ENCODE peak calls at places on chromosomes 6 and 20, in seven cellular contexts. K, D, Z, L, G, A and J are unnamed samples.

GRCh38 chr20:64099880-64100565 is 7.3 kb downstream of the NPBWR2 start:
- DNase-seq in Z (no peak), K (no peak), L (no peak), G (peak), D (no peak), A (no peak), J (no peak)

GRCh38 chr6:40950986-40951730 is 87.9 kb downstream of the UNC5CL start:
- DNase-seq in Z (no peak), A (no peak), K (no peak), G (no peak), D (peak), L (peak), J (peak)

GRCh38 chr6:116969211-116969863 is 92.3 kb downstream of the RFX6 start:
- DNase-seq in K (peak), A (no peak), D (no peak), Z (no peak), L (peak), G (no peak), J (peak)

GRCh38 chr6:145898376-145898775 is 65.8 kb downstream of the SHPRH start:
- DNase-seq in Z (no peak), D (peak), G (no peak), A (no peak), K (no peak), L (no peak), J (peak)

GRCh38 chr6:34237316-34237721 is 646 bp downstream of the HMGA1 start:
- DNase-seq in A (no peak), Z (no peak), K (no peak), G (no peak), L (no peak), D (no peak), J (no peak)

GRCh38 chr6:158825951-158826306 is 6.8 kb upstream of the EZR start:
- DNase-seq in D (no peak), Z (no peak), K (no peak), L (no peak), G (peak), A (no peak), J (no peak)

GRCh38 chr6:81834141-81834621 is 81.7 kb upstream of the TENT5A start:
- DNase-seq in G (peak), Z (no peak), L (peak), K (no peak), D (no peak), A (no peak), J (peak)

GRCh38 chr6:28383235-28384142 is 16.1 kb downstream of the ZSCAN12 start:
- DNase-seq in A (peak), K (peak), D (peak), Z (peak), L (peak), G (peak), J (no peak)

GRCh38 chr6:7417684-7418083 is 28.1 kb downstream of the RIOK1 start:
- DNase-seq in G (no peak), A (no peak), K (no peak), L (no peak), Z (no peak), D (no peak), J (no peak)

GRCh38 chr6:100281471-100281878 is 183.2 kb downstream of the SIM1 start:
- DNase-seq in D (no peak), K (no peak), Z (no peak), A (no peak), G (no peak), L (no peak), J (peak)

GRCh38 chr20:63042448-63043071 is 35.8 kb upstream of the BHLHE23 start:
- DNase-seq in K (no peak), G (no peak), D (no peak), L (no peak), A (peak), Z (no peak), J (no peak)

GRCh38 chr6:9103876-9104521 is 668.7 kb upstream of the SLC35B3 start:
- DNase-seq in A (no peak), G (no peak), D (no peak), K (no peak), Z (no peak), L (no peak), J (no peak)

GRCh38 chr6:9100869-9101575 is 665.7 kb upstream of the SLC35B3 start:
- DNase-seq in G (no peak), Z (no peak), L (no peak), K (no peak), A (no peak), D (no peak), J (no peak)

DNA sequence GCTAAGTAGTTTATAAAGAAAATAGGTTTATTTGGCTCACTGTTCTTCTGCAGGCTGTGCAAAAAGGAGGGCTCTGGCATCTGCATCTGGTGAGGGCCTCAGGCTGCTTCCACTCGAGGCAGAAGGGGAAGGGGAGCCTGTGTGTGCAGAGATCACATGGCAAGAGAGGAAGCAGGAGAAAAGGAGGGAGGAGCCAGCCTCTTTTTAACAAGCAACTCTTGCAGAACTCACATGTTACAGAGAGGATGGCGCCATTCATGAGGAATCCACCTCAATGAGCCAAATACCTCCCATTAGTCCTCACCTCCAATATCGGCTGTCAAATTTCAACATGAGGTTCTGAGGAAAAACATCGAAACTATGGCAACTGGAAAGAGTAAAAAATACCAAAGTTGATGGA is 666.6 kb upstream of the SLC35B3 start:
- DNase-seq in L (no peak), A (no peak), D (no peak), K (no peak), G (no peak), Z (no peak), J (no peak)
- H3K27ac ChIP-seq in L (no peak), A (no peak), D (no peak), K (no peak), G (no peak), Z (no peak), J (no peak)

DNA sequence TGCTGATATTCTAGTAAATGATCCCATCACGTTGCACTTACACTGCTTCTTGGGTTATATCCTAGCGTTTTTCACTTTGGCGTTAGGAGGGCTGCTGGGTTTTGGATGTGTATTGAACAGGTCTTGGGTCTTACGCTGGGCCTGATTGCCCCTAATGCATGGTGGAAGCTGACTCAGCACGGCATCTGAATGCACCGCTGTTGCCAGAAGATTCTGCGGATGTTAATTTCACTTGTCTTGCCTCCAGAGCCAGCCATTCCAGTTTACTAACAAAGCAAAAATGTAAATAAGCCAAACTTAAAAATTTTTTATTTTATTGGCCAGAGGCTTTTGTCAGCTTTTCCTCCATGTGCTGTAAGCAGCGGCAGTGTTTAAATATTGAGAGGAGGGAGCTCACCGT is 233.5 kb downstream of the TMEM242 start:
- DNase-seq in Z (no peak), G (no peak), L (no peak), D (no peak), K (no peak), A (no peak), J (no peak)
- H3K27ac ChIP-seq in Z (no peak), G (no peak), L (no peak), D (no peak), K (no peak), A (no peak), J (no peak)

DNA sequence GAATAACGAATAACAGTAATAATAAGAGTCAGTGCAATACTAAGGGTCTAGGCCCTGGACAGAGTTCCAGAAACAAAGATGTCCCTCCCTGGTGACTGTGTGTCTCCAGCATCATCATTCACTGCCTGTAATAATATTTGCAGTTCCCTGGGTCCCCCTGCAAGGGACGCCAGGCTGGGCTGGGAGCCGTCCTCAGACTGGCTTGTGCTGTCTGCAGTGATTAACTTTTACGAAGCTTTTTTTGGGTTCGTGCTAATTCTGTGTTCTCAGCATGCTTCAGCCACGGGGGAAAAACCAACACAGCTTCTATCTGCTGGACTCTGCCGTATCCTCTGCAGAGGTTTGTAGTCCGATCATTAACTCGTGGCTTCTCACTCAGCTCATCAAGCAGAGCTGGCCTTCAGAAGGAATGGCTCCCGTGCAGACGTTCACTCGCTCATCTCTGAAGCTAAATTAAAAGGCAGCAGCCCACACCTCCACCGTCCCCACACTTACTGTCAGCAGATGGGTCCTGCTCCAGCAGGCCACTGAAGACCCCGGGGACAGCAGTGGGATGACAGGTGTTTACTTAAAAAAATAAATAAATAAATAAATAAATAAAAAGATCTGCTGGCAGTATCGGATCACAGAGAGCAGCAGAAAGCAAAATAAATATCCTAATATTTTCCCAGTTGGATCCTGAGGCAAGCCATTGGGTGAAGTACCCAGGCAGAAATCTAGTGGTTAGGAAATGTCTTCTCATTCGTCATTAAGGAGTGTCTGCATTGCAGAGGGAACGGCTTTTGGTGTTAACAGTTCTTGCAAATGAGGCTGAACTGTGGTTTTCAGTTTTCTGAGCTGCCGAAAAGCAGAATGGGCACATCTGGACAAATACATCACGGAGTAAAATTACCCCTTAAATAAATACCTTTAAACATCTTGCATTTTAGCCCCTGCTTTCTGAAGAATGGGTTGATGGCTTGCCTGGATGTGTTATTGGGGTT is 82.0 kb upstream of the MPC1 start:
- DNase-seq in G (no peak), Z (no peak), K (no peak), D (no peak), A (no peak), L (peak), J (no peak)
- H3K27ac ChIP-seq in G (no peak), Z (no peak), K (no peak), D (no peak), A (peak), L (no peak), J (no peak)

DNA sequence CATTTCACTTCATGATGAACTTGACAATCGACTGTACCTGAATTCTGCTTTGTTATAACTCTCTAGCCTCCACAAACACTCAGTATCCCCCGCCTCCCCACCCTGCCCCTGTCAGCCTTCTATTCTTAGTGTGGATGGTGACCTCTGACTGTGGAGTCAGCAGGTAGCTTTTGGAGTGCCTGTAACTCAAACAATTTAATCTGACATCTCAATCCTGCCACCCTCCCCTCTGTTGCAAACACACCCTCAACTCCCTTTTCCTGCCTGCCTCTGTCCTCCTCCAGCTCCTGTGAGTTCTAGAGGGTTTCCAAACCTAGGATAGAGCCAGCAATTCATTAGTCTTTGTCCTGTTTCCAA is 20.3 kb downstream of the DAAM2 start:
- DNase-seq in D (no peak), Z (no peak), G (peak), L (no peak), A (no peak), K (no peak), J (no peak)
- H3K27ac ChIP-seq in D (no peak), Z (no peak), G (no peak), L (no peak), A (no peak), K (no peak), J (no peak)

GRCh38 chr20:23437126-23437894 is 2.2 kb upstream of the CSTL1 start:
- DNase-seq in G (no peak), L (no peak), K (no peak), D (no peak), Z (no peak), A (no peak), J (no peak)

GRCh38 chr20:23434521-23435313 is 4.8 kb upstream of the CSTL1 start:
- DNase-seq in L (no peak), D (no peak), Z (no peak), K (no peak), G (no peak), A (no peak), J (no peak)

GRCh38 chr20:23436681-23437080 is 2.8 kb upstream of the CSTL1 start:
- DNase-seq in D (no peak), K (no peak), G (peak), A (no peak), L (no peak), Z (no peak), J (no peak)

GRCh38 chr20:23433628-23434027 is 5.9 kb upstream of the CSTL1 start:
- DNase-seq in G (no peak), Z (no peak), A (no peak), D (no peak), K (no peak), L (no peak), J (no peak)

DNA sequence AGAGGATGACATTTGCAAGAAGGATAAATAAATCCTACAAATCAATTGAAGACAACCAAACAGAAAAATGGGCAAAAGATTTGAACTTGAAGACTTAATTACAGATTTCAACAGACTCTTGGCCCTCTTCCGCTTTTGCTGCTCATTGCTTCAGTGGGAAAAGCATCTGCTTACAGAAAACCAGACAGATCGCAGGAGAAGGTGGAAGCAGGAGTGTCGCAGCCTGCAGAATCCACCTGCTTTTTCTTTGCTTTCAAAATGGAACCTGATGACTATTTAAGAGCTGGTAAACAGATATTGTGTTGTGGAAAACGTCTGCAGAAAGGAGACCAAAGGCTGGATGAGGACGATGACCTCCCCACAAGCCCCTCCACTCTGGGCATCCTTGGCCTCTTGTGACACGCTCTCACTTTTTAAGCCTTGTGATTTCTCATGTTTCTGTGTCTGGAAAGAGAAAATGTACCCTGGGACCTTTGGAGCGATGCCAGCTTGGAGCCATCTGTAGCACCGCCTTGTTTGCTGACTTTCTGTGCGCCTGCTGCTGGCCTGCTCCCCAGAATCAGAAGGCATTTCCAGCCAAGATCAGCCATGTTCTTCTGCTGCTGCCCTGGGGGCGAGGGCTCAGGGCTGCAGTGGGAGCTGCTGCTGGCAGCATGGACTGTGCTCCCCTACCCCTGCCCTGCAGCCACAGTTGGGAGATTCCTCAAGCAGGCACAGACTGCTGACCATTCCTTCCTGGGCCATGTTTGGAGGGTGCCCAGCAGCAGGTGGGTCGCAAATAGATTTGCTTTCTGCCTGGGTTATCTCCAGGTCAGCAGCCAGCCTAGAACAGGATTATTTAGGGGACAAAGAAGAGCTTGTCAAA is 3.6 kb upstream of the CSTL1 start:
- DNase-seq in A (no peak), G (peak), K (no peak), Z (no peak), L (no peak), D (no peak), J (no peak)
- H3K27ac ChIP-seq in A (no peak), G (peak), K (no peak), Z (no peak), L (no peak), D (no peak), J (no peak)